ENCODE peak calls at places on chromosomes 4 and X, in four cellular contexts. One of them, this sample, is unnamed.

GRCh38 chrX:38061335-38061734 is 55.0 kb downstream of the SYTL5 start:
- DNase-seq in heart right ventricle: no peak
- DNase-seq in spleen: no peak
- DNase-seq in GM13977: no peak
- DNase-seq in this sample: no peak

GRCh38 chr4:158051401-158052235 is 121.2 kb downstream of the GASK1B start:
- DNase-seq in GM13977: no peak
- DNase-seq in heart right ventricle: no peak
- DNase-seq in spleen: no peak
- DNase-seq in this sample: no peak

GRCh38 chr4:20364969-20365368 is 113.3 kb downstream of the SLIT2 start:
- DNase-seq in heart right ventricle: no peak
- DNase-seq in spleen: no peak
- DNase-seq in GM13977: no peak
- DNase-seq in this sample: no peak

GRCh38 chr4:153234923-153235322 is 30.7 kb downstream of the TRIM2 start:
- DNase-seq in spleen: no peak
- DNase-seq in heart right ventricle: no peak
- DNase-seq in GM13977: no peak
- DNase-seq in this sample: no peak

GRCh38 chr4:107046261-107046660 is 10.1 kb upstream of the DKK2 start:
- DNase-seq in GM13977: no peak
- DNase-seq in spleen: no peak
- DNase-seq in heart right ventricle: no peak
- DNase-seq in this sample: no peak

GRCh38 chr4:22238742-22239141 is 277.1 kb downstream of the ADGRA3 start:
- DNase-seq in spleen: no peak
- DNase-seq in GM13977: no peak
- DNase-seq in heart right ventricle: no peak
- DNase-seq in this sample: no peak

GRCh38 chr4:22434895-22435294 is 81.0 kb downstream of the ADGRA3 start:
- DNase-seq in spleen: no peak
- DNase-seq in GM13977: no peak
- DNase-seq in heart right ventricle: peak
- DNase-seq in this sample: peak

GRCh38 chrX:111270339-111270738 is at the start of gene CAPN6:
- DNase-seq in spleen: no peak
- DNase-seq in GM13977: no peak
- DNase-seq in heart right ventricle: no peak
- DNase-seq in this sample: no peak

GRCh38 chr4:128354205-128354821 is 66.7 kb upstream of the PGRMC2 start:
- DNase-seq in spleen: no peak
- DNase-seq in GM13977: no peak
- DNase-seq in heart right ventricle: peak
- DNase-seq in this sample: no peak

GRCh38 chr4:181611033-181611711 is 632.0 kb upstream of the TENM3 start:
- DNase-seq in spleen: no peak
- DNase-seq in GM13977: no peak
- DNase-seq in heart right ventricle: no peak
- DNase-seq in this sample: no peak

GRCh38 chr4:69760455-69760854 is at the start of gene SULT1B1:
- DNase-seq in GM13977: no peak
- DNase-seq in heart right ventricle: no peak
- DNase-seq in spleen: peak
- DNase-seq in this sample: peak

GRCh38 chr4:113153529-113154101 is 104.2 kb downstream of the ANK2 start:
- DNase-seq in heart right ventricle: no peak
- DNase-seq in spleen: no peak
- DNase-seq in GM13977: no peak
- DNase-seq in this sample: no peak

GRCh38 chrX:85619962-85620361 is 240.5 kb upstream of the POF1B start:
- DNase-seq in GM13977: no peak
- DNase-seq in spleen: no peak
- DNase-seq in heart right ventricle: no peak
- DNase-seq in this sample: no peak

GRCh38 chrX:134654398-134655012 is 3.8 kb downstream of the PLAC1 start:
- DNase-seq in GM13977: no peak
- DNase-seq in heart right ventricle: no peak
- DNase-seq in spleen: no peak
- DNase-seq in this sample: peak

GRCh38 chrX:154430916-154431315 is 2.4 kb downstream of the ATP6AP1 start:
- DNase-seq in spleen: no peak
- DNase-seq in heart right ventricle: no peak
- DNase-seq in GM13977: no peak
- DNase-seq in this sample: no peak

GRCh38 chr4:16794816-16795445 is 103.5 kb downstream of the LDB2 start:
- DNase-seq in spleen: no peak
- DNase-seq in GM13977: peak
- DNase-seq in heart right ventricle: peak
- DNase-seq in this sample: peak

GRCh38 chr4:140884431-140885058 is 128.4 kb upstream of the TBC1D9 start:
- DNase-seq in heart right ventricle: peak
- DNase-seq in spleen: no peak
- DNase-seq in GM13977: peak
- DNase-seq in this sample: peak

GRCh38 chr4:82864336-82865001 is 26.5 kb downstream of the SEC31A start:
- DNase-seq in GM13977: no peak
- DNase-seq in spleen: no peak
- DNase-seq in heart right ventricle: no peak
- DNase-seq in this sample: peak

GRCh38 chr4:173415885-173416658 is 17.2 kb upstream of the SCRG1 start:
- DNase-seq in spleen: peak
- DNase-seq in heart right ventricle: no peak
- DNase-seq in GM13977: no peak
- DNase-seq in this sample: no peak

GRCh38 chr4:154911097-154911496 is 130.0 kb downstream of the RBM46 start:
- DNase-seq in heart right ventricle: no peak
- DNase-seq in spleen: no peak
- DNase-seq in GM13977: no peak
- DNase-seq in this sample: no peak

GRCh38 chr4:71907782-71908181 is 123.9 kb upstream of the GC start:
- DNase-seq in GM13977: no peak
- DNase-seq in heart right ventricle: no peak
- DNase-seq in spleen: no peak
- DNase-seq in this sample: no peak

GRCh38 chr4:187814737-187815465 is 180.7 kb upstream of the ZFP42 start:
- DNase-seq in GM13977: no peak
- DNase-seq in heart right ventricle: no peak
- DNase-seq in spleen: no peak
- DNase-seq in this sample: no peak

DNA sequence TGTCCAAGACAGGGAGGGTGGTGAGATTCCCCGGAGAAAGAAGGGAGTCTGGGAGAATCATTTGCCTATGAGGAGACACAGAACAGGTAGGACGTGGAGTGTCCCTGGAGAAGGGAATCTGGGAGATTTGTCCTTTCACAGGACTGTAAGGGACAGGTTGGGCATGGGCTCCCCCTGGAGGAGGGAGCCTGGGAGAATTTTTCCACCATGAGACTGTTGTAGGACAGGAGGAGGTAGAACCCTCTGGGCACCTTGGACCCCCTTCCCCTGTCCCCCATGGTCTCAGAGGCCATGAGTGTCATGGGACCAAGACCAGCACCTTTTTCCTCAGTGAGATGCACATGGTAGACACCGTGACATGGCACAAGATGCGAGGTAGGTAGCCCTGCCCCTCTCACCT is 2.8 kb downstream of the PORCN start:
- DNase-seq in heart right ventricle: no peak
- DNase-seq in GM13977: no peak
- DNase-seq in spleen: peak
- DNase-seq in this sample: no peak
- TF ChIP-seq CTCF in heart right ventricle: no peak
- TF ChIP-seq CTCF in GM13977: peak
- TF ChIP-seq CTCF in spleen: no peak
- TF ChIP-seq CTCF in this sample: no peak

GRCh38 chr4:183659029-183659870 is at the start of the genes RWDD4 and TRAPPC11:
- DNase-seq in GM13977: peak
- DNase-seq in heart right ventricle: peak
- DNase-seq in spleen: peak
- DNase-seq in this sample: peak
- TF ChIP-seq CTCF in GM13977: peak
- TF ChIP-seq CTCF in heart right ventricle: no peak
- TF ChIP-seq CTCF in spleen: peak
- TF ChIP-seq CTCF in this sample: no peak

DNA sequence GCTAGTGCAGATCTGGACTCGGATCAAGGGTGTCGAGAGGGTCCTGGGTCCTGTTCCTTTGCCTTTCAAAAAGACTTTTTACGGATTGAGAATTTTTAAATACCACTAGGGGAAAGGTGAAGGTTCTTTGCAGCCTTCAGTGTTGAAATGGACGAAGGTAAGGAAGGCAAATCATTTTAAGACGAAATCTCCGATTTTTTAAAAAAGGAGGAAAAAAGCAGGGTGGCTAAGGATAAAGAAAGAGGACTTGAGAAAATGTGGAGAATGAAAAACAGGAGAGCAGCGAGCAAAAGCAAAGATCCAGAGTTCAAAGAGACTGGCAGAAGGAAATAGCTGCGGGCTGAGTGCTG is 333 bp downstream of the EPHA5 start:
- DNase-seq in heart right ventricle: no peak
- DNase-seq in spleen: no peak
- DNase-seq in GM13977: no peak
- DNase-seq in this sample: no peak
- TF ChIP-seq CTCF in heart right ventricle: no peak
- TF ChIP-seq CTCF in spleen: no peak
- TF ChIP-seq CTCF in GM13977: no peak
- TF ChIP-seq CTCF in this sample: no peak

DNA sequence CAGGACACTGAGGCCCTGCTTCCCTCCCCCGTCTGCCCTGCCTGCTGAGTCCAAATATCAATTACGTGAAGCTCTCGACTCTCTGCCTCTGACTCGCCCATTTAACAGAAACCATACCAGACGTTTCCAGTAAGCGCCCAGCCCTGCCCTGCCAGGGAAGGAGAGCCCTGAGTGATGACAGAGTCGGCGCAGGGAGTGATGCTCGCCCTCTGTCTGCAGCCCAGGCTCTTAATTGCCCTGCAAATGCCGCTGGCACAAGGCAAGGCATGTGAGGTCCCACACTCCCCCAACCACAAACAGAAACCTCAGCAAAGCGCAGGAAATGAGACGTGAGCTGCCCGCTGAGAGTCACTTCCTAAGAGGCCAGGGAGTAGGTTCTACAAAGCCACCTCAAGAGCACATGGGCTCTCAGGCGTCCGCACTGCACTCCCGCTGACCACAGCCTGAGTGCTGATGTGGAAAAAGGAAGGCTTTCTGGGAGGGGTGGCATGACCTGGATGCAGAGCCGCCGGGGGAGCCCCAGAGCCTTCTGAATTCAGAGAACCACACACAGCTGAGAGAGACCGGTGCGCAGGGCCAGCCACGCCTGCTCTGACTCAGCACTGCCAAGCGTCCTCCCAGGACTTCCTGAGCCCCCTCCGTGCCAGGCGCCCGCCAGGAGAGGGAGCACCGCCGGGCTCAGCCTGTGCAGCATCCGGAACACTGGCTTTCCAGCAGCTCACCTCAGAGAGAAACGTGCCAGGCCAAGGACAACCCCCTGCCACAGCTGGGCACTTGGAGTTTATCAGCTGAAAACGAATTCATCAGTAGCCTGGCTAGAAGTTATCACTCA is 5.3 kb downstream of the ZFYVE28 start:
- DNase-seq in spleen: peak
- DNase-seq in GM13977: peak
- DNase-seq in heart right ventricle: peak
- DNase-seq in this sample: peak
- TF ChIP-seq CTCF in spleen: peak
- TF ChIP-seq CTCF in GM13977: no peak
- TF ChIP-seq CTCF in heart right ventricle: no peak
- TF ChIP-seq CTCF in this sample: no peak

DNA sequence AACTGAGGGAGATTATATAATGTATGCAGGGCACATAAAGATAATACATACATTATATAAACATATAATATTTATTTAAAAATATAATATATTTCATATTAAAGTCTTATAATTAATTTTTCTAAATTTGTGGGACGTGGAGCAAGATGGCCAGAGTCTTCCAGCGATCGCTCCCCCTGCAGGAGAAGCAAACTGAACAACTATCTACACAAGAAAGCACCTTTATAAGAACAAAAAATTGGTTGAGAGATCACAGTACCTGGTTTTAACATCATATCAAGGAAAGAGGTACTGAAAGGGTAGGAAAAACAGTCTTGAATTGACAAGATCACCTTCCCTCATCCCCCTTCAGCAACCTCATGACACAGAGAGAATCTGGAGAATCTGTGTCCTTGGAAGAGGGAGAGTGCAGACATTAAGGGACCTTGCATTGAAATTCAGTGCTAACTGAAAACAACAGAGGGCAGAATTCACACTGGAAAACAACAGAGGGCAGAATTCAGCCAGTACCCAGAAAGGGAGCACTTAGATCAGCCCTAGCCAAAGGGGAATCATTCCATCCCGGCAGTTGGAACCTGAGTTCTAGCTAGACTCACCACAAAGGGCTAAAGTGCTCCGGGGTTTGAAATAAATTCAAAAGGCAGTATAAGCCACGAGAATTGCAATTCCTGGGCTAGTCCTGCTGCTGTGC is 262.5 kb upstream of the NDST3 start:
- DNase-seq in GM13977: no peak
- DNase-seq in heart right ventricle: no peak
- DNase-seq in spleen: no peak
- DNase-seq in this sample: no peak
- TF ChIP-seq CTCF in GM13977: no peak
- TF ChIP-seq CTCF in heart right ventricle: no peak
- TF ChIP-seq CTCF in spleen: no peak
- TF ChIP-seq CTCF in this sample: no peak